ENCODE peak calls at places on chromosomes 13 and 19, in eight cellular contexts. G, Q, S, R, L, K, Y and D are unnamed samples.

GRCh38 chr13:106274551-106275208 is 260.8 kb downstream of the EFNB2 start:
- DNase-seq in S (peak; percentile 46), Y (no peak), G (no peak), Q (no peak), K (no peak), L (no peak), R (peak; percentile 6), D (no peak)

GRCh38 chr13:36718146-36718545 is 44.3 kb downstream of the SERTM1 start:
- DNase-seq in L (no peak), K (no peak), G (no peak), Q (no peak), Y (peak; percentile 47), S (peak; percentile 37), R (peak; percentile 69), D (peak; percentile 13)

GRCh38 chr13:57030671-57031070 is 110.0 kb upstream of the PRR20A start:
- DNase-seq in G (no peak), Q (no peak), S (no peak), L (peak; percentile 0), Y (no peak), K (no peak), R (no peak), D (no peak)

GRCh38 chr13:91326156-91326555 is 21.3 kb upstream of the MIR17HG start:
- DNase-seq in G (no peak), S (no peak), Y (peak; percentile 12), L (no peak), K (no peak), R (no peak), Q (no peak), D (no peak)

GRCh38 chr19:31330761-31331160 is 18.5 kb downstream of the TSHZ3 start:
- DNase-seq in R (no peak), L (no peak), S (peak; percentile 45), Y (no peak), G (no peak), K (no peak), Q (no peak), D (no peak)

GRCh38 chr13:44259045-44260042 is 114.3 kb upstream of the SERP2 start:
- DNase-seq in S (peak; percentile 42), Q (peak; percentile 89), G (peak; percentile 44), K (no peak), Y (peak; percentile 66), L (peak; percentile 32), R (peak; percentile 47), D (no peak)

GRCh38 chr13:53201454-53202225 is 173.0 kb downstream of the OLFM4 start:
- DNase-seq in L (no peak), S (no peak), K (peak; percentile 32), G (no peak), R (no peak), Q (no peak), Y (peak; percentile 7), D (no peak)

GRCh38 chr13:53151692-53152421 is 123.2 kb downstream of the OLFM4 start:
- DNase-seq in Q (peak; percentile 2), R (peak; percentile 11), L (peak; percentile 27), S (peak; percentile 21), G (peak; percentile 5), K (peak; percentile 82), Y (peak; percentile 71), D (peak; percentile 20)

GRCh38 chr19:54918499-54918898 is 12.6 kb downstream of the NCR1 start:
- DNase-seq in Q (no peak), R (no peak), S (no peak), G (no peak), Y (no peak), K (no peak), L (no peak), D (no peak)

GRCh38 chr13:39634956-39635355 is 20.5 kb upstream of the COG6 start:
- DNase-seq in R (no peak), Y (no peak), L (no peak), S (no peak), Q (no peak), K (no peak), G (no peak), D (no peak)

GRCh38 chr19:51138549-51138979 is 3.5 kb upstream of the SIGLEC7 start:
- DNase-seq in L (no peak), G (no peak), S (no peak), K (no peak), Q (no peak), R (peak; percentile 36), Y (peak; percentile 84), D (no peak)

GRCh38 chr19:48244289-48244688 is 11.4 kb downstream of the CARD8 start:
- DNase-seq in S (peak; percentile 37), K (no peak), L (no peak), Y (peak; percentile 41), R (peak; percentile 58), Q (peak; percentile 26), G (peak; percentile 58), D (no peak)

GRCh38 chr19:56946164-56946563 is 105.6 kb upstream of the PEG3 start:
- DNase-seq in G (no peak), Y (no peak), R (no peak), Q (no peak), S (no peak), L (no peak), K (peak; percentile 36), D (no peak)

GRCh38 chr13:33927315-33927714 is 109.4 kb downstream of the RFC3 start:
- DNase-seq in G (no peak), Q (peak; percentile 14), R (peak; percentile 77), S (peak; percentile 39), L (peak; percentile 16), K (no peak), Y (peak; percentile 60), D (peak; percentile 69)

GRCh38 chr13:75959861-75960481 is 323.8 kb downstream of the LMO7 start:
- DNase-seq in G (no peak), R (no peak), S (no peak), K (no peak), L (no peak), Y (no peak), Q (no peak), D (no peak)

GRCh38 chr13:30818323-30818960 is 83.1 kb downstream of the ALOX5AP start:
- DNase-seq in Q (peak; percentile 82), Y (peak; percentile 97), R (peak; percentile 89), G (no peak), K (no peak), S (peak; percentile 91), L (no peak), D (peak; percentile 92)

GRCh38 chr13:114131581-114132418 is 623 bp downstream of the RASA3 start:
- DNase-seq in Q (no peak), Y (peak; percentile 58), L (peak; percentile 12), R (peak; percentile 50), S (peak; percentile 22), K (no peak), G (peak; percentile 47), D (no peak)

DNA sequence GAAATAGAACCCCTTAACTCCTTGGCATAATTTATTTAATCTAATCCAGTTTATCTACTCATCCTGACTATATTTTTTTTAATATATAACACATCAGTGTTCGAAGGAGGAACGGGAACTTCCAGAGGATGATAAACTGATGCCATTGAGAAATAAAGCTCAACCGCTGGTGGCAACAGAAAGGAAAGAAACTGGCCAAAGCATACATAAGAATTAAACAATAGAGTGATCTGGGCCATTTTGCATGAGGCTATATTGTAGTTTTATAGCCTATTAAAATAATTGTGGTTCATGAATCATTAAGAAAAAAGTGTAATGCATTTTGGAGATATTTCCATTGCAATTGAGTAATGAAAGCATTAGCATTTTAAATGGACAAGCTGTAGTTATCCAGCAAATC is 94.2 kb downstream of the FRY start:
- DNase-seq in Q (no peak), Y (peak; percentile 33), K (no peak), L (no peak), S (no peak), G (no peak), R (peak; percentile 43), D (no peak)
- H3K4me3 ChIP-seq in Q (no peak overlapping the region), Y (no peak overlapping the region), K (no peak overlapping the region), L (no peak overlapping the region), S (no peak overlapping the region), G (no peak overlapping the region), R (no peak overlapping the region), D (no peak overlapping the region)

DNA sequence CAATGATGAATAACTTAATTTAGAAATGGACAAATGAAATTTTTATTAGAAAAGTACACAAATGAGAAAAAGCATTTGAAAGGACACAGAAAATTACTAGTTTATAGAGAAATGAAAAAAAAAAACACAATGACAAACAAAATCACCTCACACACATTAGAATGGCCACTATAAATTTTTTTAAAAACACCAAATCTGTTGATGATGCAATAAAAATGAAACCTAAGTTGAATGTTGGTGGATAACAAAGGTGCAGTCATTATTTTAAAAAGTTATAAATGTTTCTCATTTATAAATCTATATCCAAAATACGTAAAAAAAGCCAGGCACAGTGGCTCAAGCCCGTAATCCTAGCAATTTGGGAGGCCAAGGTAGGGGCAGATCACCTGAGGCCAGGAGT is 20.8 kb downstream of the ZNF626 start:
- DNase-seq in L (no peak), Y (no peak), K (no peak), Q (no peak), S (no peak), G (no peak), R (no peak), D (no peak)
- H3K4me3 ChIP-seq in L (no peak overlapping the region), Y (no peak overlapping the region), K (no peak overlapping the region), Q (no peak overlapping the region), S (no peak overlapping the region), G (no peak overlapping the region), R (no peak overlapping the region), D (no peak overlapping the region)

DNA sequence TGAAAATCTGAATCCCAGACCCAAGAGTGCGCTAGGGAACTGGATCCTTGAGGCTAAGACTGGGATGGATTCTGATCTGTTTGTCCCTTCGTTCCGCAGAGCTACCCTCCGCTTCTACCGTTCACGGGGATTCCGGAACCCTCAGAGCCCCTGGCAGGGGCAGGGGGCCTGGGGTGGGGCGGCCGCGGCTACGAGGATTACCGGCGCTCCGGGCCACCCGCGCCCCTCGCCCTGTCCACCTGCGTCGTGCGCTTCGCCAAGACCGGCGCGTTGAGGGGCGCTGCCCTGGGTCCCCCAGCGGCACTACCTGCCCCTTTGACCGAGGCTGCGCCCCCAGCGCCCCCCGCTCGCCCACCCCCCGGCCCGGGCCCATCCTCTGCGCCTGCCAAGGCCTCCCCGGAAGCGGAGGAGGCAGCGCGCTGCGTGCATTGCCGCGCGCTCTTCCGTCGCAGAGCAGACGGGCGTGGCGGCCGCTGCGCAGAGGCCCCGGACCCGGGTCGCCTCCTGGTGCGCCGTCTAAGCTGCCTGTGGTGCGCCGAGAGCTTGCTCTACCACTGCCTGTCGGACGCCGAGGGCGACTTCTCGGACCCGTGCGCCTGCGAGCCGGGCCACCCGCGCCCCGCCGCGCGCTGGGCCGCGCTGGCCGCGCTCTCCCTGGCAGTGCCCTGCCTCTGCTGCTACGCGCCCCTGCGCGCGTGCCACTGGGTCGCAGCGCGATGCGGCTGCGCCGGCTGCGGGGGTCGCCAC is 7.1 kb downstream of the SPRED3 start:
- DNase-seq in R (no peak), S (no peak), L (no peak), Q (no peak), K (no peak), G (peak; percentile 56), Y (no peak), D (no peak)
- H3K4me3 ChIP-seq in R (no peak overlapping the region), S (peak overlapping the region; percentile 32), L (no peak overlapping the region), Q (no peak overlapping the region), K (no peak overlapping the region), G (peak overlapping the region; percentile 51), Y (no peak overlapping the region), D (no peak overlapping the region)

DNA sequence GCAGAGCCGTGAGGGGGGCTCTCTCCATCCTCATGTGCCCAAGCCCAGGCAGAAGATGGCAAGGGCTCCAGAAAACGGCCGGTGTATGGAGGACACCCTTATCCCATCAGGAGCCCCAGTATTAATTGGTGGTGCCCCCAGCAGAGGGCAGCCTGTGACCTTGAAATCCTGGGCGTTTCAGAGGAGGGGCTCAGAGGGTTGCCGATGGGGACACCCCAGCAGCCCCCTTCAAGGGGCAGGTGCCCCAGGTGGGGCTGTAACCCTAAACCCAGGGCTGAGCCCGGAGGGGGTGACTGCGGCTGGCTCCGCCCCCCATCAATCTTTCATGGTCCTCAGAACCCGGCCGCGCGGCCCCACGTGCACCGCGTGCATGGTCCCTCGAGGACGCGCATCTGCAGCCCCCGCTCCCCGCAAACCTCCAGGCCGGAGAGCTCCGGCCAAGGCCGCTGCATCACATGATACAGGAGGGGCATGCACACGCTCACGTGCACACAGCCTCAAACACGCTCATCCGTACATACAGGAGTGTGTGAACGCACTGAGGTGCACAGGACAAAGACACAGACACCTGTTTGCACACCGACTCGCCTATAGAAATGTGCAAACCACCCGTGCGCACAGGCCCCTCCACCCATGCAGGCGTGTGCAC is 959 bp downstream of the RAB3A start:
- DNase-seq in K (no peak), S (no peak), Q (no peak), Y (peak; percentile 29), L (no peak), G (no peak), R (peak; percentile 25), D (no peak)
- H3K4me3 ChIP-seq in K (peak overlapping the region; percentile 68), S (peak overlapping the region; percentile 68), Q (peak overlapping the region; percentile 79), Y (peak overlapping the region; percentile 60), L (peak overlapping the region; percentile 57), G (peak overlapping the region; percentile 84), R (peak overlapping the region; percentile 85), D (peak overlapping the region; percentile 79)